ENCODE peak calls at places on chromosomes 13 and 19, in five cellular contexts. O is EL, V is brain pericyte, C is sigmoid colon, A is GM12891. D is an unnamed sample.

GRCh38 chr13:98997738-98998641 is 20.1 kb upstream of the DOCK9 start:
- DNase-seq in O (peak), C (no peak), A (no peak), V (no peak), D (peak)

GRCh38 chr13:33072282-33072681 is 56.1 kb downstream of the KL start:
- DNase-seq in V (no peak), C (no peak), O (no peak), A (no peak), D (no peak)

GRCh38 chr19:3612901-3613741 is 6.4 kb upstream of the TBXA2R start:
- DNase-seq in C (no peak), A (no peak), O (no peak), V (no peak), D (no peak)

GRCh38 chr19:6235031-6235951 is 44.5 kb downstream of the MLLT1 start:
- DNase-seq in V (no peak), C (no peak), O (no peak), A (peak), D (no peak)

GRCh38 chr13:25844559-25845434 is 207.0 kb downstream of the SHISA2 start:
- DNase-seq in O (no peak), A (no peak), C (no peak), V (no peak), D (no peak)

GRCh38 chr13:98445340-98446233 is 131.3 kb downstream of the STK24 start:
- DNase-seq in V (no peak), O (peak), C (peak), A (peak), D (peak)

GRCh38 chr13:113842336-113843062 is 21.4 kb downstream of the GAS6 start:
- DNase-seq in A (no peak), V (no peak), C (no peak), O (no peak), D (no peak)

GRCh38 chr13:113628291-113629270 is 29.4 kb downstream of the ATP4B start:
- DNase-seq in V (no peak), C (peak), O (no peak), A (no peak), D (no peak)

GRCh38 chr13:63540042-63540441 is 2124.4 kb upstream of the PCDH20 start:
- DNase-seq in A (no peak), C (no peak), O (no peak), V (no peak), D (no peak)

GRCh38 chr13:60112771-60113170 is 51.0 kb downstream of the DIAPH3 start:
- DNase-seq in A (no peak), V (no peak), O (peak), C (no peak), D (no peak)

GRCh38 chr13:78410164-78410563 is 193.2 kb downstream of the POU4F1 start:
- DNase-seq in V (no peak), O (no peak), A (no peak), C (no peak), D (no peak)

GRCh38 chr13:52695856-52696255 is 43.2 kb downstream of the SUGT1 start:
- DNase-seq in C (no peak), V (no peak), O (peak), A (no peak), D (no peak)

GRCh38 chr13:26128676-26129075 is 76.9 kb upstream of the SHISA2 start:
- DNase-seq in A (no peak), V (no peak), O (no peak), C (no peak), D (no peak)

GRCh38 chr13:66994097-66994496 is 236.0 kb downstream of the PCDH9 start:
- DNase-seq in V (no peak), C (peak), O (peak), A (no peak), D (peak)

GRCh38 chr13:77800219-77800618 is 102.7 kb downstream of the SLAIN1 start:
- DNase-seq in V (no peak), A (no peak), O (no peak), C (no peak), D (no peak)

GRCh38 chr13:27161980-27162379 is 9.6 kb downstream of the USP12 start:
- DNase-seq in O (no peak), V (no peak), C (no peak), A (no peak), D (no peak)

GRCh38 chr13:107866007-107866665 is 349.2 kb downstream of the LIG4 start:
- DNase-seq in A (no peak), O (no peak), V (no peak), C (no peak), D (no peak)

GRCh38 chr19:52635786-52636570 is 2.2 kb downstream of the ZNF83 start:
- DNase-seq in O (no peak), A (no peak), V (no peak), C (no peak), D (no peak)

GRCh38 chr13:42071667-42072419 is 23.4 kb downstream of the DGKH start:
- DNase-seq in C (no peak), O (no peak), V (no peak), A (no peak), D (no peak)

GRCh38 chr13:95191821-95192220 is 109.4 kb downstream of the ABCC4 start:
- DNase-seq in A (peak), V (peak), C (peak), O (peak), D (peak)

GRCh38 chr13:94236876-94237275 is 242.6 kb downstream of the DCT start:
- DNase-seq in V (no peak), C (no peak), A (no peak), O (no peak), D (no peak)

GRCh38 chr13:40410315-40410714 is 256.1 kb downstream of the FOXO1 start:
- DNase-seq in A (no peak), V (no peak), O (no peak), C (no peak), D (no peak)

GRCh38 chr13:30978981-30979956 is 46.8 kb downstream of the TEX26 start:
- DNase-seq in A (no peak), V (no peak), C (no peak), O (no peak), D (no peak)

GRCh38 chr19:27753622-27754021 is 1459.3 kb downstream of the UQCRFS1 start:
- DNase-seq in V (no peak), C (no peak), A (no peak), O (no peak), D (no peak)

GRCh38 chr19:49331616-49332055 is 3.6 kb upstream of the CD37 start:
- DNase-seq in O (peak), A (no peak), C (no peak), V (no peak), D (peak)

GRCh38 chr19:17671906-17672305 is 16.2 kb downstream of the UNC13A start:
- DNase-seq in C (no peak), A (no peak), V (no peak), O (peak), D (peak)

GRCh38 chr19:44897835-44898234 is 6.8 kb downstream of the TOMM40 start:
- DNase-seq in A (no peak), C (no peak), V (no peak), O (no peak), D (no peak)

GRCh38 chr13:30121666-30122065 is 185.7 kb downstream of the KATNAL1 start:
- DNase-seq in V (no peak), O (no peak), A (no peak), C (no peak), D (no peak)

GRCh38 chr13:113337976-113338375 is 26.0 kb downstream of the GRTP1 start:
- DNase-seq in C (no peak), O (no peak), V (no peak), A (no peak), D (no peak)

GRCh38 chr13:31945202-31945978 is 86.2 kb upstream of the FRY start:
- DNase-seq in C (peak), O (peak), A (no peak), V (no peak), D (peak)

GRCh38 chr19:4909172-4909896 is at the start of gene UHRF1:
- DNase-seq in C (no peak), O (peak), V (no peak), A (peak), D (no peak)

GRCh38 chr19:14559916-14560775 is 11.7 kb downstream of the NDUFB7 start:
- DNase-seq in A (no peak), O (no peak), C (no peak), V (no peak), D (no peak)

D was measured in A172.